ENCODE peak calls at places on chromosomes 6 and 20, in ten cellular contexts. G is naive thymus-derived CD4-positive, alpha-beta T cell; M is CD8-positive, alpha-beta T cell; L is adrenal gland; U is psoas muscle; Y is SK-N-SH; V is epithelial cell of esophagus; J is Karpas-422; A is osteoblast; K is choroid plexus epithelial cell. C is an unnamed sample.

GRCh38 chr20:49916146-49917002 is 1.0 kb upstream of the SPATA2 start:
- DNase-seq in U (no peak), K (peak; percentile 24), G (no peak), J (no peak), M (no peak), L (peak; percentile 42), Y (no peak), V (peak; percentile 86), A (peak; percentile 92), C (peak; percentile 52)

GRCh38 chr20:25177890-25178321 is 17.6 kb upstream of the ENTPD6 start:
- DNase-seq in A (peak; percentile 39), G (no peak), J (no peak), K (peak; percentile 48), L (no peak), M (no peak), V (peak; percentile 46), U (no peak), Y (no peak), C (peak; percentile 8)

GRCh38 chr6:32862725-32863124 is 8.7 kb downstream of the PSMB9 start:
- DNase-seq in J (no peak), G (no peak), Y (no peak), K (no peak), U (no peak), M (no peak), A (no peak), L (no peak), V (no peak), C (no peak)

GRCh38 chr6:155228549-155229166 is 35.2 kb upstream of the CLDN20 start:
- DNase-seq in V (no peak), U (no peak), A (peak; percentile 54), G (no peak), Y (no peak), L (no peak), J (no peak), K (no peak), M (no peak), C (peak; percentile 91)

GRCh38 chr6:116714296-116714695 is 33.3 kb downstream of the KPNA5 start:
- DNase-seq in Y (no peak), A (no peak), V (no peak), L (no peak), U (no peak), J (no peak), G (no peak), M (no peak), K (no peak), C (no peak)

GRCh38 chr6:168196881-168197635 is 118.0 kb upstream of the FRMD1 start:
- DNase-seq in M (no peak), J (no peak), Y (no peak), L (no peak), U (no peak), V (no peak), G (no peak), A (no peak), K (no peak), C (no peak)

GRCh38 chr20:51871943-51872342 is 69.6 kb upstream of the SALL4 start:
- DNase-seq in G (no peak), J (no peak), V (no peak), K (no peak), L (no peak), A (no peak), M (no peak), Y (no peak), U (no peak), C (no peak)

GRCh38 chr6:81814365-81815109 is 62.1 kb upstream of the TENT5A start:
- DNase-seq in Y (no peak), L (no peak), K (peak; percentile 65), J (no peak), M (no peak), G (no peak), A (no peak), V (peak; percentile 55), U (no peak), C (peak; percentile 52)

GRCh38 chr20:20466341-20466879 is 98.5 kb downstream of the INSM1 start:
- DNase-seq in J (peak; percentile 42), L (no peak), Y (no peak), G (no peak), V (no peak), A (peak; percentile 45), M (no peak), K (peak; percentile 81), U (no peak), C (peak; percentile 95)

GRCh38 chr6:147194652-147195403 is 9.4 kb upstream of the STXBP5 start:
- DNase-seq in V (peak; percentile 31), K (no peak), Y (no peak), G (no peak), U (no peak), J (no peak), L (no peak), A (no peak), M (no peak), C (no peak)

GRCh38 chr6:117075218-117075617 is 190.1 kb upstream of the VGLL2 start:
- DNase-seq in Y (no peak), M (no peak), J (no peak), A (no peak), V (no peak), L (no peak), U (no peak), G (no peak), K (no peak), C (no peak)

DNA sequence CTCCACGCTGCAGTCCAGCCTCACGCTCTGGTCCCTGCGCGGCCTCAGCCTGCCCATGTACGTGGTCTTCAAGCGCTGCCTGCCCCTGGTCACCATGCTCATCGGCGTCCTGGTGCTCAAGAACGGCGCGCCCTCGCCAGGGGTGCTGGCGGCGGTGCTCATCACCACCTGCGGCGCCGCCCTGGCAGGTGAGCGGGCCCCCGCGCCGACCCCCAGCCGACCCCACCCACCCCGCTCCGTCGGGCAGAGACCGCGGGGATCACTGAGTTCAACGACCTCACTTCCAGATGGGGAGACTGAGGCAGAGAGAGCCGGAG is 537 bp downstream of the SLC35D3 start:
- DNase-seq in Y (no peak), M (no peak), V (peak; percentile 18), U (no peak), A (no peak), L (no peak), J (no peak), K (no peak), G (no peak), C (no peak)
- H3K4me3 ChIP-seq in Y (peak overlapping the region; percentile 58), M (peak overlapping the region; percentile 58), V (peak overlapping the region; percentile 8), U (peak overlapping the region; percentile 69), A (peak overlapping the region; percentile 66), L (no peak overlapping the region), J (no peak overlapping the region), K (peak overlapping the region; percentile 24), G (peak overlapping the region; percentile 13), C (no peak overlapping the region)

GRCh38 chr6:157832250-157832967 is 9.4 kb downstream of the SNX9 start:
- DNase-seq in Y (no peak), M (no peak), A (no peak), L (no peak), G (no peak), U (no peak), K (peak; percentile 44), V (peak; percentile 56), J (no peak), C (peak; percentile 56)
- H3K4me3 ChIP-seq in Y (no peak overlapping the region), M (no peak overlapping the region), A (no peak overlapping the region), L (no peak overlapping the region), G (no peak overlapping the region), U (no peak overlapping the region), K (no peak overlapping the region), V (no peak overlapping the region), J (no peak overlapping the region), C (no peak overlapping the region)

GRCh38 chr6:56841751-56842150 is 113.2 kb upstream of the BEND6 start:
- DNase-seq in K (no peak), A (no peak), G (no peak), V (no peak), J (no peak), M (no peak), U (no peak), L (no peak), Y (no peak), C (no peak)

GRCh38 chr6:56845027-56845426 is 109.9 kb upstream of the BEND6 start:
- DNase-seq in A (no peak), J (no peak), M (no peak), L (no peak), K (no peak), V (no peak), Y (no peak), G (no peak), U (no peak), C (no peak)

GRCh38 chr6:56842602-56843475 is 112.1 kb upstream of the BEND6 start:
- DNase-seq in Y (peak; percentile 36), M (no peak), J (no peak), U (peak; percentile 79), G (no peak), V (peak; percentile 54), K (peak; percentile 55), L (peak; percentile 33), A (peak; percentile 84), C (peak; percentile 81)

GRCh38 chr6:56841372-56841749 is 113.5 kb upstream of the BEND6 start:
- DNase-seq in V (no peak), Y (no peak), L (no peak), M (no peak), G (no peak), J (no peak), K (no peak), U (no peak), A (no peak), C (no peak)

GRCh38 chr6:56843476-56844349 is 111.2 kb upstream of the BEND6 start:
- DNase-seq in A (peak; percentile 96), M (peak; percentile 38), U (peak; percentile 92), L (peak; percentile 60), V (peak; percentile 91), J (peak; percentile 66), Y (peak; percentile 91), G (peak; percentile 59), K (peak; percentile 80), C (peak; percentile 77)
- H3K4me3 ChIP-seq in A (peak overlapping the region; percentile 90), M (peak overlapping the region; percentile 40), U (peak overlapping the region; percentile 84), L (no peak overlapping the region), V (peak overlapping the region; percentile 65), J (no peak overlapping the region), Y (peak overlapping the region; percentile 95), G (peak overlapping the region; percentile 45), K (peak overlapping the region; percentile 75), C (peak overlapping the region; percentile 75)

GRCh38 chr6:148497717-148498116 is 155.1 kb downstream of the SASH1 start:
- DNase-seq in V (no peak), Y (no peak), M (no peak), U (no peak), K (no peak), J (no peak), A (no peak), L (no peak), G (no peak), C (no peak)

GRCh38 chr6:148500402-148500801 is 157.8 kb downstream of the SASH1 start:
- DNase-seq in J (no peak), U (no peak), L (no peak), A (no peak), G (no peak), M (no peak), K (no peak), Y (no peak), V (no peak), C (no peak)

GRCh38 chr6:148502773-148503135 is 160.1 kb downstream of the SASH1 start:
- DNase-seq in J (no peak), A (no peak), U (no peak), L (no peak), Y (no peak), M (no peak), V (no peak), G (no peak), K (no peak), C (no peak)

GRCh38 chr6:148501178-148501590 is 158.5 kb downstream of the SASH1 start:
- DNase-seq in L (peak; percentile 55), Y (no peak), G (no peak), A (peak; percentile 71), J (no peak), V (peak; percentile 63), M (no peak), U (peak; percentile 65), K (peak; percentile 85), C (peak; percentile 99)

GRCh38 chr6:148502083-148502772 is 159.6 kb downstream of the SASH1 start:
- DNase-seq in Y (no peak), A (no peak), K (peak; percentile 48), M (no peak), L (no peak), J (no peak), G (no peak), U (peak; percentile 76), V (no peak), C (peak; percentile 83)
- H3K4me3 ChIP-seq in Y (no peak overlapping the region), A (peak overlapping the region; percentile 31), K (no peak overlapping the region), M (no peak overlapping the region), L (no peak overlapping the region), J (no peak overlapping the region), G (no peak overlapping the region), U (peak overlapping the region; percentile 11), V (no peak overlapping the region), C (no peak overlapping the region)

C was measured in cardiac fibroblast.